ENCODE peak calls at places on chromosomes 4 and X, in ten cellular contexts. L is CD4-positive, CD25-positive, alpha-beta regulatory T cell; I is RWPE2; C is A549; Z is foreskin keratinocyte; V is aorta; B is naive thymus-derived CD4-positive, alpha-beta T cell; M is left lung; G is upper lobe of left lung; D is heart right ventricle. Y is an unnamed sample.

GRCh38 chr4:152981842-152982241 is 45.7 kb downstream of the FHDC1 start:
- ATAC-seq in I (peak), M (no peak), V (no peak), C (no peak), D (no peak), G (no peak), L (no peak), Z (peak), B (no peak), Y (no peak)

GRCh38 chrX:102684772-102685520 is 27.3 kb upstream of the GPRASP2 start:
- ATAC-seq in B (no peak), V (no peak), M (no peak), L (no peak), D (no peak), C (no peak), Z (no peak), I (no peak), G (no peak), Y (no peak)

GRCh38 chr4:130736436-130737185 is 1640.7 kb downstream of the C4orf33 start:
- ATAC-seq in L (no peak), M (no peak), G (peak), C (no peak), Z (no peak), V (no peak), D (no peak), B (no peak), I (no peak), Y (no peak)

GRCh38 chr4:136078971-136079370 is 1453.3 kb downstream of the PCDH18 start:
- ATAC-seq in M (no peak), C (no peak), I (no peak), G (no peak), L (no peak), D (no peak), V (no peak), B (no peak), Z (no peak), Y (no peak)

GRCh38 chr4:36308150-36308549 is 26.7 kb downstream of the DTHD1 start:
- ATAC-seq in C (no peak), G (no peak), I (no peak), L (no peak), D (no peak), M (peak), V (no peak), B (no peak), Z (no peak), Y (no peak)

GRCh38 chr4:566508-567295 is 9.4 kb downstream of the TMEM271 start:
- ATAC-seq in L (no peak), D (no peak), G (no peak), M (no peak), V (no peak), I (no peak), B (no peak), Z (no peak), C (no peak), Y (no peak)

GRCh38 chrX:24169211-24169610 is 19.7 kb downstream of the ZFX start:
- ATAC-seq in D (no peak), G (no peak), M (peak), V (peak), Z (no peak), L (peak), B (peak), I (no peak), C (no peak), Y (peak)

GRCh38 chr4:109969909-109970308 is 57.2 kb downstream of the EGF start:
- ATAC-seq in D (no peak), G (no peak), B (peak), Z (no peak), I (no peak), M (no peak), L (no peak), V (no peak), C (no peak), Y (no peak)

GRCh38 chr4:98199247-98199646 is 56.0 kb upstream of the STPG2 start:
- ATAC-seq in I (no peak), B (no peak), Z (no peak), G (no peak), L (no peak), D (peak), M (no peak), V (no peak), C (no peak), Y (no peak)

GRCh38 chrX:137362583-137362982 is 203.3 kb upstream of the ZIC3 start:
- ATAC-seq in Z (no peak), V (no peak), M (no peak), I (no peak), C (no peak), G (no peak), L (no peak), B (no peak), D (no peak), Y (no peak)

GRCh38 chr4:74386159-74386558 is 21.2 kb downstream of the EREG start:
- ATAC-seq in D (no peak), L (no peak), M (no peak), C (no peak), Z (no peak), B (no peak), V (no peak), I (no peak), G (no peak), Y (no peak)

GRCh38 chr4:10003666-10004065 is 17.6 kb downstream of the SLC2A9 start:
- ATAC-seq in G (no peak), Z (peak), C (no peak), D (no peak), B (no peak), L (no peak), M (no peak), V (no peak), I (no peak), Y (no peak)

GRCh38 chr4:16524379-16524778 is 298.1 kb upstream of the TAPT1 start:
- ATAC-seq in G (no peak), V (no peak), L (no peak), C (no peak), D (no peak), M (no peak), I (no peak), B (no peak), Z (no peak), Y (no peak)

GRCh38 chr4:1647432-1647831 is 36.7 kb downstream of the FAM53A start:
- ATAC-seq in I (no peak), D (no peak), M (no peak), Z (no peak), B (no peak), G (no peak), L (no peak), V (no peak), C (no peak), Y (no peak)

GRCh38 chr4:174122705-174123104 is 160.8 kb downstream of the FBXO8 start:
- ATAC-seq in G (no peak), B (no peak), V (no peak), L (no peak), Z (no peak), I (no peak), C (no peak), M (no peak), D (no peak), Y (peak)

GRCh38 chr4:185346975-185347601 is 48.6 kb downstream of the LRP2BP start:
- ATAC-seq in B (no peak), C (no peak), I (no peak), M (no peak), V (no peak), Z (no peak), D (no peak), G (no peak), L (no peak), Y (no peak)

GRCh38 chr4:153205028-153205648 is 895 bp downstream of the TRIM2 start:
- ATAC-seq in B (peak), D (peak), I (no peak), G (peak), M (peak), L (peak), C (no peak), Z (no peak), V (no peak), Y (no peak)

GRCh38 chr4:51836531-51836930 is 6.4 kb upstream of the DCUN1D4 start:
- ATAC-seq in I (no peak), C (no peak), D (no peak), L (no peak), M (no peak), G (peak), V (no peak), B (no peak), Z (no peak), Y (no peak)

GRCh38 chr4:108107729-108108382 is 60.9 kb downstream of the LEF1 start:
- ATAC-seq in M (no peak), L (peak), G (no peak), C (no peak), Z (no peak), D (no peak), I (no peak), V (no peak), B (peak), Y (no peak)

GRCh38 chrX:3244955-3245354 is 101.5 kb downstream of the MXRA5 start:
- ATAC-seq in Z (no peak), V (peak), B (no peak), I (no peak), G (no peak), D (no peak), L (no peak), M (no peak), C (no peak), Y (no peak)

GRCh38 chr4:77843628-77844027 is 19.0 kb upstream of the MRPL1 start:
- ATAC-seq in M (no peak), V (no peak), I (no peak), C (no peak), G (no peak), L (no peak), B (no peak), Z (peak), D (no peak), Y (no peak)

GRCh38 chr4:185424905-185425599 is 712 bp downstream of the UFSP2 start:
- ATAC-seq in L (no peak), G (peak), D (peak), Z (peak), V (peak), I (peak), M (peak), B (no peak), C (peak), Y (peak)

GRCh38 chr4:146336413-146336807 is 122.1 kb downstream of the REELD1 start:
- ATAC-seq in I (no peak), M (peak), C (peak), Z (no peak), D (no peak), L (no peak), G (no peak), B (no peak), V (no peak), Y (no peak)

GRCh38 chr4:5753366-5753765 is 42.4 kb downstream of the EVC start:
- ATAC-seq in Z (peak), B (no peak), C (peak), D (no peak), I (no peak), V (no peak), G (no peak), M (no peak), L (no peak), Y (no peak)

GRCh38 chr4:56690393-56690971 is 9.4 kb upstream of the HOPX start:
- ATAC-seq in I (peak), Z (no peak), V (no peak), C (peak), B (no peak), G (no peak), D (no peak), L (no peak), M (no peak), Y (no peak)

GRCh38 chrX:17707731-17708130 is 29.6 kb upstream of the SCML1 start:
- ATAC-seq in D (no peak), B (no peak), G (no peak), I (no peak), V (no peak), C (no peak), M (no peak), L (no peak), Z (no peak), Y (no peak)

GRCh38 chr4:99047710-99048109 is 40.9 kb downstream of the ADH5 start:
- ATAC-seq in V (no peak), G (no peak), Z (no peak), I (no peak), L (no peak), C (peak), D (no peak), M (no peak), B (no peak), Y (no peak)

GRCh38 chr4:88674565-88674964 is 23.1 kb downstream of the NAP1L5 start:
- ATAC-seq in D (no peak), B (no peak), M (no peak), G (no peak), C (no peak), Z (peak), I (peak), V (no peak), L (no peak), Y (no peak)

GRCh38 chr4:168710353-168710946 is 213.6 kb downstream of the PALLD start:
- ATAC-seq in G (peak), V (peak), C (peak), B (no peak), M (peak), Z (peak), I (peak), D (no peak), L (no peak), Y (peak)

GRCh38 chr4:140135529-140136021 is 18.4 kb downstream of the MAML3 start:
- ATAC-seq in L (no peak), Z (no peak), I (no peak), V (no peak), B (no peak), G (no peak), D (no peak), M (no peak), C (peak), Y (no peak)

GRCh38 chrX:10722804-10723364 is 102.5 kb upstream of the MID1 start:
- ATAC-seq in D (no peak), V (peak), G (peak), C (peak), Z (peak), B (no peak), I (no peak), L (no peak), M (peak), Y (peak)

GRCh38 chr4:178556796-178557195 is 1114.6 kb upstream of the AGA start:
- ATAC-seq in M (no peak), G (no peak), C (no peak), V (no peak), Z (peak), D (no peak), I (peak), L (no peak), B (no peak), Y (no peak)

GRCh38 chrX:107454302-107454701 is 4.8 kb downstream of the FRMPD3 start:
- ATAC-seq in L (no peak), D (no peak), V (no peak), G (no peak), M (no peak), I (peak), C (no peak), Z (peak), B (peak), Y (no peak)

GRCh38 chr4:17958185-17958584 is 63.4 kb downstream of the LCORL start:
- ATAC-seq in I (peak), C (no peak), B (no peak), M (no peak), G (no peak), D (no peak), L (no peak), V (no peak), Z (peak), Y (no peak)
- H3K27ac ChIP-seq in I (no peak), C (no peak), B (no peak), M (no peak), G (no peak), D (no peak), L (no peak), V (no peak), Z (peak), Y (no peak)

GRCh38 chrX:49100704-49101628 is 21.3 kb upstream of the WDR45 start:
- ATAC-seq in M (peak), B (peak), G (peak), D (peak), Z (peak), L (peak), C (peak), I (peak), V (peak), Y (peak)

GRCh38 chrX:49102221-49102620 is 21.3 kb downstream of the GPKOW start:
- ATAC-seq in I (no peak), B (no peak), D (no peak), V (no peak), G (no peak), Z (no peak), L (no peak), M (no peak), C (no peak), Y (no peak)

GRCh38 chrX:49106296-49106695 is 17.2 kb downstream of the GPKOW start:
- ATAC-seq in I (no peak), L (no peak), G (no peak), Z (no peak), B (no peak), C (no peak), M (no peak), D (no peak), V (no peak), Y (no peak)

GRCh38 chrX:49103637-49104036 is 19.9 kb downstream of the GPKOW start:
- ATAC-seq in B (no peak), D (no peak), L (no peak), G (no peak), C (no peak), V (no peak), Z (no peak), I (no peak), M (no peak), Y (no peak)

GRCh38 chrX:49101629-49101984 is 21.9 kb upstream of the WDR45 start:
- ATAC-seq in M (peak), I (peak), Z (no peak), D (peak), B (no peak), G (no peak), L (no peak), V (peak), C (peak), Y (no peak)
- H3K27ac ChIP-seq in M (no peak), I (peak), Z (no peak), D (peak), B (peak), G (peak), L (peak), V (peak), C (peak), Y (no peak)

DNA sequence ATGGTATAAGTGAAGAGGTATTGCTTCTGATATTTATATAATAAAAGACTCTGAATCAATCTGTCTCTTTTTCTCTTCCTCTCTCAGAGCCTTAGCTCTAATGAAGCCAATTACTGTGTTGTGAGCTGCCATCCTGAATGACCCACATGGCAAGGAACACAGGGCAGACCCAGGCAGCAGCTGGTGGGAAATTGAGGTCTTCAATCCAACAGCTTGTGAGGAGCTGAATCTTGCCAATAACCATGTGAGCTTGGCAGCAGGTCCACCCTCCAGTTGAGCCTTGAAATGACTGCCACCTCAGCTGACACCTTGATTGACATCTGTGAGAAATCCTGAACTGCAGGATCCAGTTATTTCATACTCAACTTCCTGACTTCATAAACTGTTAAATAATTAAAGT is 149.4 kb downstream of the NDST4 start:
- ATAC-seq in Z (no peak), L (no peak), M (no peak), I (no peak), B (no peak), D (no peak), G (no peak), C (no peak), V (no peak), Y (no peak)
- H3K27ac ChIP-seq in Z (no peak), L (no peak), M (no peak), I (no peak), B (no peak), D (no peak), G (no peak), C (no peak), V (no peak), Y (no peak)

GRCh38 chrX:37684918-37685317 is 673 bp upstream of the XK start:
- ATAC-seq in Z (no peak), M (no peak), D (peak), L (no peak), G (no peak), C (peak), I (no peak), B (no peak), V (no peak), Y (peak)

GRCh38 chrX:37686348-37686736 is 751 bp downstream of the XK start:
- ATAC-seq in V (no peak), D (no peak), L (no peak), Z (no peak), M (no peak), C (no peak), I (no peak), B (no peak), G (no peak), Y (no peak)

GRCh38 chrX:37684426-37684825 is 1.2 kb upstream of the XK start:
- ATAC-seq in C (no peak), G (no peak), D (peak), I (no peak), B (no peak), L (no peak), V (peak), M (no peak), Z (no peak), Y (peak)

GRCh38 chrX:37686979-37687378 is 1.4 kb downstream of the XK start:
- ATAC-seq in B (no peak), Z (no peak), L (no peak), M (no peak), V (no peak), C (no peak), I (no peak), D (no peak), G (no peak), Y (no peak)

GRCh38 chrX:37685452-37686347 is at the start of gene XK:
- ATAC-seq in B (peak), I (peak), Z (peak), D (peak), G (peak), V (peak), C (peak), M (peak), L (no peak), Y (peak)
- H3K27ac ChIP-seq in B (no peak), I (no peak), Z (no peak), D (peak), G (peak), V (peak), C (peak), M (no peak), L (no peak), Y (peak)

DNA sequence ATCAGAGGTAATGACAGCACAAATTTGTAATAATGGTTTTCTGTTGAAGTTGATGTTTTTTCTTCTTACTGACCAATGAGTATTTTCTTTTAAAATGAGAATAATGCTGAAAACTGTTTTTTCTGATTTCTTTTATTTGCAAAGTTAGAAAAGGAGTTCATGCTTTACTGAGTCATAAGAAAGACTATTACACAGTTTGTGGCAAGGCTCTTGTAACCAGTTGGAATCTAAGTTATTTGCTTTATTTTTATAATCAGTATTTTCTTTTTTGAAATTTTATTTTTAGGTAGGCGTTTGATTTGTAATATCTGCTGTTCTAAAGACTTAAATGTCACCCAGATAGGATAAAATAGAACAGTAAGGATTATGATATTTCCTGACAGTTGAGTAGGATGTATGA is 25.5 kb downstream of the ANAPC4 start:
- ATAC-seq in Z (no peak), G (no peak), C (no peak), M (no peak), D (no peak), B (no peak), L (no peak), V (no peak), I (no peak), Y (no peak)
- H3K27ac ChIP-seq in Z (no peak), G (no peak), C (no peak), M (no peak), D (no peak), B (no peak), L (no peak), V (no peak), I (no peak), Y (no peak)